ENCODE peak calls at places on chromosomes 16 and 17, in nine cellular contexts. One of them, this sample, is unnamed.

GRCh38 chr16:8229011-8229520 is 361.2 kb downstream of the TMEM114 start:
- DNase-seq in GM20000: no peak
- DNase-seq in Calu3: no peak
- DNase-seq in omental fat pad: no peak
- DNase-seq in AG09309: no peak
- DNase-seq in foreskin fibroblast: no peak
- DNase-seq in mammary epithelial cell: no peak
- DNase-seq in CD8-positive, alpha-beta T cell: no peak
- DNase-seq in cardiac fibroblast: no peak
- DNase-seq in this sample: no peak

GRCh38 chr17:48486557-48486956 is 44.3 kb downstream of the HOXB1 start:
- DNase-seq in GM20000: no peak
- DNase-seq in omental fat pad: no peak
- DNase-seq in CD8-positive, alpha-beta T cell: no peak
- DNase-seq in mammary epithelial cell: peak
- DNase-seq in foreskin fibroblast: peak
- DNase-seq in Calu3: peak
- DNase-seq in AG09309: peak
- DNase-seq in cardiac fibroblast: peak
- DNase-seq in this sample: no peak

GRCh38 chr16:13436641-13437423 is 483.1 kb upstream of the ERCC4 start:
- DNase-seq in mammary epithelial cell: peak
- DNase-seq in CD8-positive, alpha-beta T cell: no peak
- DNase-seq in Calu3: peak
- DNase-seq in GM20000: peak
- DNase-seq in AG09309: no peak
- DNase-seq in cardiac fibroblast: no peak
- DNase-seq in omental fat pad: no peak
- DNase-seq in foreskin fibroblast: peak
- DNase-seq in this sample: no peak

GRCh38 chr16:72285728-72286127 is 113.8 kb upstream of the PMFBP1 start:
- DNase-seq in AG09309: peak
- DNase-seq in omental fat pad: no peak
- DNase-seq in Calu3: no peak
- DNase-seq in cardiac fibroblast: peak
- DNase-seq in CD8-positive, alpha-beta T cell: no peak
- DNase-seq in GM20000: no peak
- DNase-seq in mammary epithelial cell: no peak
- DNase-seq in foreskin fibroblast: peak
- DNase-seq in this sample: no peak

GRCh38 chr17:22123536-22124281 is 431.4 kb downstream of the KCNJ18 start:
- DNase-seq in AG09309: no peak
- DNase-seq in mammary epithelial cell: no peak
- DNase-seq in Calu3: no peak
- DNase-seq in cardiac fibroblast: no peak
- DNase-seq in CD8-positive, alpha-beta T cell: no peak
- DNase-seq in omental fat pad: no peak
- DNase-seq in GM20000: no peak
- DNase-seq in foreskin fibroblast: no peak
- DNase-seq in this sample: no peak

GRCh38 chr17:19005442-19005773 is 844 bp upstream of the FAM83G start:
- DNase-seq in AG09309: no peak
- DNase-seq in cardiac fibroblast: no peak
- DNase-seq in GM20000: no peak
- DNase-seq in omental fat pad: no peak
- DNase-seq in Calu3: no peak
- DNase-seq in foreskin fibroblast: no peak
- DNase-seq in CD8-positive, alpha-beta T cell: no peak
- DNase-seq in mammary epithelial cell: no peak
- DNase-seq in this sample: no peak

GRCh38 chr17:12388206-12388605 is 277.5 kb upstream of the MYOCD start:
- DNase-seq in cardiac fibroblast: no peak
- DNase-seq in GM20000: no peak
- DNase-seq in mammary epithelial cell: no peak
- DNase-seq in CD8-positive, alpha-beta T cell: no peak
- DNase-seq in omental fat pad: no peak
- DNase-seq in AG09309: no peak
- DNase-seq in Calu3: no peak
- DNase-seq in foreskin fibroblast: peak
- DNase-seq in this sample: no peak

GRCh38 chr16:17744903-17745581 is 274.3 kb upstream of the XYLT1 start:
- DNase-seq in AG09309: no peak
- DNase-seq in cardiac fibroblast: no peak
- DNase-seq in Calu3: no peak
- DNase-seq in omental fat pad: no peak
- DNase-seq in mammary epithelial cell: no peak
- DNase-seq in CD8-positive, alpha-beta T cell: no peak
- DNase-seq in foreskin fibroblast: no peak
- DNase-seq in GM20000: no peak
- DNase-seq in this sample: no peak

GRCh38 chr16:2825899-2826298 is 4.2 kb upstream of the ZG16B start:
- DNase-seq in Calu3: no peak
- DNase-seq in cardiac fibroblast: no peak
- DNase-seq in foreskin fibroblast: no peak
- DNase-seq in GM20000: no peak
- DNase-seq in mammary epithelial cell: no peak
- DNase-seq in AG09309: no peak
- DNase-seq in omental fat pad: no peak
- DNase-seq in CD8-positive, alpha-beta T cell: no peak
- DNase-seq in this sample: peak

GRCh38 chr17:15409721-15410247 is 57.6 kb downstream of the CDRT4 start:
- DNase-seq in Calu3: peak
- DNase-seq in GM20000: no peak
- DNase-seq in omental fat pad: no peak
- DNase-seq in CD8-positive, alpha-beta T cell: no peak
- DNase-seq in cardiac fibroblast: peak
- DNase-seq in foreskin fibroblast: peak
- DNase-seq in mammary epithelial cell: peak
- DNase-seq in AG09309: peak
- DNase-seq in this sample: peak

GRCh38 chr16:73965591-73965990 is 331.0 kb upstream of the PSMD7 start:
- DNase-seq in AG09309: no peak
- DNase-seq in GM20000: no peak
- DNase-seq in CD8-positive, alpha-beta T cell: no peak
- DNase-seq in omental fat pad: no peak
- DNase-seq in foreskin fibroblast: no peak
- DNase-seq in cardiac fibroblast: no peak
- DNase-seq in Calu3: no peak
- DNase-seq in mammary epithelial cell: no peak
- DNase-seq in this sample: no peak

GRCh38 chr17:1108810-1109605 is 70.8 kb downstream of the ABR start:
- DNase-seq in Calu3: peak
- DNase-seq in GM20000: peak
- DNase-seq in foreskin fibroblast: peak
- DNase-seq in cardiac fibroblast: peak
- DNase-seq in omental fat pad: no peak
- DNase-seq in mammary epithelial cell: peak
- DNase-seq in CD8-positive, alpha-beta T cell: peak
- DNase-seq in AG09309: no peak
- DNase-seq in this sample: no peak

GRCh38 chr16:9836118-9836736 is 346.0 kb downstream of the GRIN2A start:
- DNase-seq in AG09309: no peak
- DNase-seq in foreskin fibroblast: peak
- DNase-seq in mammary epithelial cell: no peak
- DNase-seq in Calu3: peak
- DNase-seq in GM20000: no peak
- DNase-seq in CD8-positive, alpha-beta T cell: no peak
- DNase-seq in cardiac fibroblast: peak
- DNase-seq in omental fat pad: no peak
- DNase-seq in this sample: no peak

DNA sequence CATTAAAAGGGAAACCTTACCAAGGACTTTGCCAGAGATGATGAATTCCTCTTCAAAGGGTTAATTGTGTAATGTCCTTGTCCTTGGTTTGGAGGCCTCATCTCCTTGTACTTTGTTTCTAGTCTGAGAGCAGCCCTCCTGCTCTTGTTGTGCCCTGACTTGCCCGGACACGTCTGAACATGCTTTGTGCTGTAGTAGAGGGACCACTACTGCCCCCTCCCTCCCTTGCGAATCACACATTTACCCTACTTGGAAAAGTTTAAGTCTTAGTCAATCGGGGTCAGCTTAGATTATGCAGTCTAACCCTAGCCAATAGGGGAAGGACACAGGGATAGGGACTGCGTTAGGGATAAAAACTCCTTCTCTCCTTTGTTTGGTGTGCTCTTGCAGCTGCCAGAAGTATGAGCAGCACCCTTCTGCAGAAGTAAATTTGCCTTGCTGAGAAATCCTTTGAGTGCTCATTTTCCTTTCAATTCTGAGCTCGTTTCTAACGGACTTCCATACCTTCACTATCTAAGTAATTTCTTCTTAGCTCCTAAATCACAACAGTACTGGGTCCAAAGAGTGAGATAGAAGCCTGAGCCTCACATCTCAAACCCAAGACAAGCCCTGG is 26.4 kb upstream of the CLEC3A start:
- DNase-seq in foreskin fibroblast: no peak
- DNase-seq in cardiac fibroblast: no peak
- DNase-seq in CD8-positive, alpha-beta T cell: no peak
- DNase-seq in omental fat pad: no peak
- DNase-seq in GM20000: no peak
- DNase-seq in AG09309: no peak
- DNase-seq in mammary epithelial cell: no peak
- DNase-seq in Calu3: no peak
- DNase-seq in this sample: no peak
- TF ChIP-seq CTCF in foreskin fibroblast: no peak
- TF ChIP-seq CTCF in cardiac fibroblast: no peak
- TF ChIP-seq CTCF in CD8-positive, alpha-beta T cell: no peak
- TF ChIP-seq CTCF in omental fat pad: no peak
- TF ChIP-seq CTCF in GM20000: no peak
- TF ChIP-seq CTCF in AG09309: no peak
- TF ChIP-seq CTCF in mammary epithelial cell: no peak
- TF ChIP-seq CTCF in Calu3: no peak
- TF ChIP-seq CTCF in this sample: no peak

GRCh38 chr17:32755045-32755805 is 121.7 kb downstream of the MYO1D start:
- DNase-seq in GM20000: peak
- DNase-seq in mammary epithelial cell: peak
- DNase-seq in foreskin fibroblast: peak
- DNase-seq in omental fat pad: no peak
- DNase-seq in cardiac fibroblast: peak
- DNase-seq in Calu3: no peak
- DNase-seq in CD8-positive, alpha-beta T cell: no peak
- DNase-seq in AG09309: peak
- DNase-seq in this sample: no peak
- TF ChIP-seq CTCF in GM20000: no peak
- TF ChIP-seq CTCF in mammary epithelial cell: peak
- TF ChIP-seq CTCF in foreskin fibroblast: peak
- TF ChIP-seq CTCF in omental fat pad: no peak
- TF ChIP-seq CTCF in cardiac fibroblast: peak
- TF ChIP-seq CTCF in Calu3: peak
- TF ChIP-seq CTCF in CD8-positive, alpha-beta T cell: peak
- TF ChIP-seq CTCF in AG09309: peak
- TF ChIP-seq CTCF in this sample: no peak

GRCh38 chr17:73214008-73214407 is 21.2 kb downstream of the COG1 start:
- DNase-seq in Calu3: no peak
- DNase-seq in AG09309: no peak
- DNase-seq in GM20000: no peak
- DNase-seq in mammary epithelial cell: no peak
- DNase-seq in cardiac fibroblast: no peak
- DNase-seq in CD8-positive, alpha-beta T cell: no peak
- DNase-seq in omental fat pad: no peak
- DNase-seq in foreskin fibroblast: no peak
- DNase-seq in this sample: no peak

GRCh38 chr17:73211745-73212144 is 18.9 kb downstream of the COG1 start:
- DNase-seq in omental fat pad: no peak
- DNase-seq in mammary epithelial cell: no peak
- DNase-seq in foreskin fibroblast: no peak
- DNase-seq in GM20000: no peak
- DNase-seq in AG09309: no peak
- DNase-seq in Calu3: no peak
- DNase-seq in CD8-positive, alpha-beta T cell: peak
- DNase-seq in cardiac fibroblast: no peak
- DNase-seq in this sample: no peak

GRCh38 chr17:73210002-73210678 is 17.3 kb downstream of the COG1 start:
- DNase-seq in foreskin fibroblast: peak
- DNase-seq in Calu3: no peak
- DNase-seq in omental fat pad: no peak
- DNase-seq in GM20000: no peak
- DNase-seq in CD8-positive, alpha-beta T cell: no peak
- DNase-seq in cardiac fibroblast: no peak
- DNase-seq in AG09309: no peak
- DNase-seq in mammary epithelial cell: no peak
- DNase-seq in this sample: no peak

GRCh38 chr17:73214851-73215250 is 22.0 kb downstream of the COG1 start:
- DNase-seq in omental fat pad: no peak
- DNase-seq in foreskin fibroblast: no peak
- DNase-seq in CD8-positive, alpha-beta T cell: no peak
- DNase-seq in AG09309: no peak
- DNase-seq in Calu3: no peak
- DNase-seq in cardiac fibroblast: no peak
- DNase-seq in mammary epithelial cell: no peak
- DNase-seq in GM20000: no peak
- DNase-seq in this sample: no peak

GRCh38 chr17:73215414-73215813 is 22.6 kb downstream of the COG1 start:
- DNase-seq in AG09309: no peak
- DNase-seq in CD8-positive, alpha-beta T cell: no peak
- DNase-seq in Calu3: no peak
- DNase-seq in foreskin fibroblast: no peak
- DNase-seq in mammary epithelial cell: no peak
- DNase-seq in GM20000: no peak
- DNase-seq in cardiac fibroblast: no peak
- DNase-seq in omental fat pad: no peak
- DNase-seq in this sample: no peak
- TF ChIP-seq CTCF in AG09309: no peak
- TF ChIP-seq CTCF in CD8-positive, alpha-beta T cell: no peak
- TF ChIP-seq CTCF in Calu3: no peak
- TF ChIP-seq CTCF in foreskin fibroblast: no peak
- TF ChIP-seq CTCF in mammary epithelial cell: peak
- TF ChIP-seq CTCF in GM20000: no peak
- TF ChIP-seq CTCF in cardiac fibroblast: no peak
- TF ChIP-seq CTCF in omental fat pad: no peak
- TF ChIP-seq CTCF in this sample: no peak

DNA sequence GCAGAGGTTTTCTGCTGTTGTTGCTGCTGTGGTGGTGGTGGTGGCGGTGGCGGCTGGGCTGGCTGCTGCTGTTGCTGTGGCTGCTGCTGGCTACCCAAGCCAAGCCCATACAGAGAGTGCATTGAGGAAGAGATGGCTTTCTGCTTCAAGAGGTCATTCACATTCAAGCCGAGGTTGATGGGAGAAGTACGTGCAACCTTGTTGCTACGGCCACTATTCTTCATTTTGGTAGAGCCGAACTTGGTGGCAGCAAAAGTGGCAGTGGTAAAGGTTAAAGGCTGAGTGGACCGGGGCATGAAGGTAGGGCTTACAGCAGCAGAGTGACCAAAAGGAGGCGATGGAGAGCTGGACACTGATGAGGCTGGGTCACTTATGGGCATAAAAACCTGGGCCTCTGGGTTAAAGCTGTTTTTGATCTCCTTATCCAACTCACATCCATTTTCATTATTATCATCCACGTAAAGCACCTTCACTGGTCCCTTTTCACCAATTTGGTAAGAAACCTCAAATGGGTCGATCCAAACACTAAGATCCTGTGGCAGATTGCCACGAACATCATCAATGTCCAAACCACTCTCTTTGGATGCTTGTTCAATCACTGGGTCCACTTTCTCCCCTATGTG is 2.8 kb downstream of the TOB1 start:
- DNase-seq in cardiac fibroblast: peak
- DNase-seq in foreskin fibroblast: peak
- DNase-seq in CD8-positive, alpha-beta T cell: no peak
- DNase-seq in mammary epithelial cell: peak
- DNase-seq in Calu3: peak
- DNase-seq in omental fat pad: no peak
- DNase-seq in AG09309: no peak
- DNase-seq in GM20000: no peak
- DNase-seq in this sample: no peak
- TF ChIP-seq CTCF in cardiac fibroblast: peak
- TF ChIP-seq CTCF in foreskin fibroblast: peak
- TF ChIP-seq CTCF in CD8-positive, alpha-beta T cell: no peak
- TF ChIP-seq CTCF in mammary epithelial cell: peak
- TF ChIP-seq CTCF in Calu3: peak
- TF ChIP-seq CTCF in omental fat pad: no peak
- TF ChIP-seq CTCF in AG09309: peak
- TF ChIP-seq CTCF in GM20000: peak
- TF ChIP-seq CTCF in this sample: no peak

GRCh38 chr16:57146735-57147134 is 39.1 kb downstream of the PSME3IP1 start:
- DNase-seq in Calu3: peak
- DNase-seq in omental fat pad: peak
- DNase-seq in GM20000: no peak
- DNase-seq in AG09309: no peak
- DNase-seq in cardiac fibroblast: no peak
- DNase-seq in foreskin fibroblast: no peak
- DNase-seq in mammary epithelial cell: no peak
- DNase-seq in CD8-positive, alpha-beta T cell: no peak
- DNase-seq in this sample: no peak
- TF ChIP-seq CTCF in Calu3: peak
- TF ChIP-seq CTCF in omental fat pad: no peak
- TF ChIP-seq CTCF in GM20000: no peak
- TF ChIP-seq CTCF in AG09309: peak
- TF ChIP-seq CTCF in cardiac fibroblast: peak
- TF ChIP-seq CTCF in foreskin fibroblast: no peak
- TF ChIP-seq CTCF in mammary epithelial cell: peak
- TF ChIP-seq CTCF in CD8-positive, alpha-beta T cell: no peak
- TF ChIP-seq CTCF in this sample: no peak

This sample was measured in lower leg skin.